ENCODE peak calls at places on chromosomes 11 and 22, in seven cellular contexts. One of them, this sample, is unnamed.

GRCh38 chr22:46767249-46767985 is 5.0 kb downstream of the TBC1D22A start:
- DNase-seq in brain microvascular endothelial cell: no peak
- DNase-seq in GM23338: no peak
- DNase-seq in fibroblast of pulmonary artery: no peak
- DNase-seq in A673: no peak
- DNase-seq in nephron progenitor cell: no peak
- DNase-seq in thoracic aorta: no peak
- DNase-seq in this sample: no peak

GRCh38 chr11:111782109-111782784 is 16.1 kb upstream of the PPP2R1B start:
- DNase-seq in fibroblast of pulmonary artery: no peak
- DNase-seq in brain microvascular endothelial cell: no peak
- DNase-seq in A673: no peak
- DNase-seq in thoracic aorta: no peak
- DNase-seq in GM23338: no peak
- DNase-seq in nephron progenitor cell: no peak
- DNase-seq in this sample: no peak

GRCh38 chr22:45009881-45010531 is at the start of gene PHF21B:
- DNase-seq in thoracic aorta: no peak
- DNase-seq in nephron progenitor cell: peak
- DNase-seq in fibroblast of pulmonary artery: peak
- DNase-seq in A673: peak
- DNase-seq in GM23338: peak
- DNase-seq in brain microvascular endothelial cell: no peak
- DNase-seq in this sample: no peak

GRCh38 chr11:60942970-60943565 is 8.9 kb downstream of the SLC15A3 start:
- DNase-seq in thoracic aorta: no peak
- DNase-seq in A673: peak
- DNase-seq in GM23338: no peak
- DNase-seq in nephron progenitor cell: no peak
- DNase-seq in brain microvascular endothelial cell: no peak
- DNase-seq in fibroblast of pulmonary artery: no peak
- DNase-seq in this sample: peak

GRCh38 chr22:46512683-46513082 is 24.7 kb downstream of the CELSR1 start:
- DNase-seq in fibroblast of pulmonary artery: no peak
- DNase-seq in A673: no peak
- DNase-seq in GM23338: no peak
- DNase-seq in brain microvascular endothelial cell: no peak
- DNase-seq in thoracic aorta: no peak
- DNase-seq in nephron progenitor cell: no peak
- DNase-seq in this sample: no peak

GRCh38 chr22:42282252-42282942 is 11.9 kb upstream of the TCF20 start:
- DNase-seq in GM23338: no peak
- DNase-seq in nephron progenitor cell: peak
- DNase-seq in fibroblast of pulmonary artery: no peak
- DNase-seq in brain microvascular endothelial cell: no peak
- DNase-seq in thoracic aorta: no peak
- DNase-seq in A673: no peak
- DNase-seq in this sample: no peak

GRCh38 chr11:63502252-63502820 is 3.5 kb upstream of the LGALS12 start:
- DNase-seq in brain microvascular endothelial cell: no peak
- DNase-seq in A673: no peak
- DNase-seq in nephron progenitor cell: no peak
- DNase-seq in thoracic aorta: no peak
- DNase-seq in fibroblast of pulmonary artery: no peak
- DNase-seq in GM23338: no peak
- DNase-seq in this sample: no peak

GRCh38 chr11:78149646-78150045 is 10.2 kb upstream of the ALG8 start:
- DNase-seq in fibroblast of pulmonary artery: peak
- DNase-seq in A673: peak
- DNase-seq in GM23338: no peak
- DNase-seq in brain microvascular endothelial cell: peak
- DNase-seq in nephron progenitor cell: no peak
- DNase-seq in thoracic aorta: no peak
- DNase-seq in this sample: peak

GRCh38 chr11:17601206-17602075 is 54.4 kb downstream of the OTOG start:
- DNase-seq in thoracic aorta: no peak
- DNase-seq in fibroblast of pulmonary artery: no peak
- DNase-seq in GM23338: peak
- DNase-seq in A673: no peak
- DNase-seq in nephron progenitor cell: peak
- DNase-seq in brain microvascular endothelial cell: no peak
- DNase-seq in this sample: no peak

GRCh38 chr11:19890308-19890707 is 177.7 kb downstream of the NAV2 start:
- DNase-seq in A673: peak
- DNase-seq in brain microvascular endothelial cell: peak
- DNase-seq in nephron progenitor cell: no peak
- DNase-seq in fibroblast of pulmonary artery: peak
- DNase-seq in GM23338: no peak
- DNase-seq in thoracic aorta: no peak
- DNase-seq in this sample: peak

GRCh38 chr11:78651923-78652602 is 77.4 kb upstream of the NARS2 start:
- DNase-seq in fibroblast of pulmonary artery: no peak
- DNase-seq in brain microvascular endothelial cell: no peak
- DNase-seq in A673: no peak
- DNase-seq in GM23338: no peak
- DNase-seq in thoracic aorta: no peak
- DNase-seq in nephron progenitor cell: no peak
- DNase-seq in this sample: no peak

GRCh38 chr22:27193636-27194035 is 536.2 kb downstream of the MIAT start:
- DNase-seq in A673: no peak
- DNase-seq in nephron progenitor cell: no peak
- DNase-seq in brain microvascular endothelial cell: no peak
- DNase-seq in thoracic aorta: no peak
- DNase-seq in GM23338: no peak
- DNase-seq in fibroblast of pulmonary artery: no peak
- DNase-seq in this sample: no peak

GRCh38 chr22:20566420-20567260 is 59.2 kb downstream of the MED15 start:
- DNase-seq in thoracic aorta: no peak
- DNase-seq in fibroblast of pulmonary artery: peak
- DNase-seq in brain microvascular endothelial cell: no peak
- DNase-seq in GM23338: no peak
- DNase-seq in nephron progenitor cell: no peak
- DNase-seq in A673: no peak
- DNase-seq in this sample: peak
- TF ChIP-seq CTCF in thoracic aorta: no peak
- TF ChIP-seq CTCF in fibroblast of pulmonary artery: no peak
- TF ChIP-seq CTCF in brain microvascular endothelial cell: no peak
- TF ChIP-seq CTCF in GM23338: no peak
- TF ChIP-seq CTCF in nephron progenitor cell: no peak
- TF ChIP-seq CTCF in A673: no peak
- TF ChIP-seq CTCF in this sample: no peak

GRCh38 chr11:128757886-128758612 is 64.2 kb downstream of the FLI1 start:
- DNase-seq in fibroblast of pulmonary artery: no peak
- DNase-seq in A673: no peak
- DNase-seq in thoracic aorta: no peak
- DNase-seq in GM23338: no peak
- DNase-seq in nephron progenitor cell: no peak
- DNase-seq in brain microvascular endothelial cell: no peak
- DNase-seq in this sample: no peak

GRCh38 chr11:128756469-128756868 is 62.6 kb downstream of the FLI1 start:
- DNase-seq in brain microvascular endothelial cell: no peak
- DNase-seq in nephron progenitor cell: no peak
- DNase-seq in fibroblast of pulmonary artery: no peak
- DNase-seq in thoracic aorta: no peak
- DNase-seq in A673: no peak
- DNase-seq in GM23338: no peak
- DNase-seq in this sample: no peak

GRCh38 chr11:128759168-128759567 is 65.3 kb downstream of the FLI1 start:
- DNase-seq in thoracic aorta: no peak
- DNase-seq in brain microvascular endothelial cell: no peak
- DNase-seq in GM23338: no peak
- DNase-seq in A673: no peak
- DNase-seq in nephron progenitor cell: no peak
- DNase-seq in fibroblast of pulmonary artery: no peak
- DNase-seq in this sample: no peak

GRCh38 chr11:128759597-128759996 is 65.7 kb downstream of the FLI1 start:
- DNase-seq in GM23338: no peak
- DNase-seq in A673: no peak
- DNase-seq in fibroblast of pulmonary artery: peak
- DNase-seq in thoracic aorta: no peak
- DNase-seq in nephron progenitor cell: no peak
- DNase-seq in brain microvascular endothelial cell: peak
- DNase-seq in this sample: no peak

DNA sequence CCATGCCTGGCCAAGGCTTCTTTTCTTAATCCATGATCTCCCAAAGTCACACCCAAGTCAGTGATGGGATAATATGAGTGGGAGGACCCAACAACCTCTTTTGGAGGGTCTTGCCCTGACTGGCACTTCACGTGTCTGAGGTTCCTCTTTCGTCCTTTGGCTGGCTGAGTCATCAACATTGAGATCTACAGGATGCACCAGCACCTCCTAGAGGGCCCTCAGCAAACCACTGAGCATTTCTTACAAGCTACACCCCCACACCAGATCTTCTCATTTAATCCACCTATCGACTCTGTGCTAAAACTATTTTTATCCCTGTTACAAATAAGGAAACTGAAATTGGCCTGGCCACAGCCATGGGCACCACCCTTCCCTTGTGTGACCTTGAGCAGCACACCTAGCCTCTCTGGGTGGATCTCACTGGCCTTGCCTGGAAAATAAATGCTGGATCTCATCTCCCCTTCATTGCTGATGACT is 63.4 kb downstream of the FLI1 start:
- DNase-seq in thoracic aorta: no peak
- DNase-seq in nephron progenitor cell: no peak
- DNase-seq in GM23338: peak
- DNase-seq in fibroblast of pulmonary artery: peak
- DNase-seq in A673: peak
- DNase-seq in brain microvascular endothelial cell: peak
- DNase-seq in this sample: peak
- TF ChIP-seq CTCF in thoracic aorta: no peak
- TF ChIP-seq CTCF in nephron progenitor cell: no peak
- TF ChIP-seq CTCF in GM23338: peak
- TF ChIP-seq CTCF in fibroblast of pulmonary artery: peak
- TF ChIP-seq CTCF in A673: peak
- TF ChIP-seq CTCF in brain microvascular endothelial cell: peak
- TF ChIP-seq CTCF in this sample: no peak

DNA sequence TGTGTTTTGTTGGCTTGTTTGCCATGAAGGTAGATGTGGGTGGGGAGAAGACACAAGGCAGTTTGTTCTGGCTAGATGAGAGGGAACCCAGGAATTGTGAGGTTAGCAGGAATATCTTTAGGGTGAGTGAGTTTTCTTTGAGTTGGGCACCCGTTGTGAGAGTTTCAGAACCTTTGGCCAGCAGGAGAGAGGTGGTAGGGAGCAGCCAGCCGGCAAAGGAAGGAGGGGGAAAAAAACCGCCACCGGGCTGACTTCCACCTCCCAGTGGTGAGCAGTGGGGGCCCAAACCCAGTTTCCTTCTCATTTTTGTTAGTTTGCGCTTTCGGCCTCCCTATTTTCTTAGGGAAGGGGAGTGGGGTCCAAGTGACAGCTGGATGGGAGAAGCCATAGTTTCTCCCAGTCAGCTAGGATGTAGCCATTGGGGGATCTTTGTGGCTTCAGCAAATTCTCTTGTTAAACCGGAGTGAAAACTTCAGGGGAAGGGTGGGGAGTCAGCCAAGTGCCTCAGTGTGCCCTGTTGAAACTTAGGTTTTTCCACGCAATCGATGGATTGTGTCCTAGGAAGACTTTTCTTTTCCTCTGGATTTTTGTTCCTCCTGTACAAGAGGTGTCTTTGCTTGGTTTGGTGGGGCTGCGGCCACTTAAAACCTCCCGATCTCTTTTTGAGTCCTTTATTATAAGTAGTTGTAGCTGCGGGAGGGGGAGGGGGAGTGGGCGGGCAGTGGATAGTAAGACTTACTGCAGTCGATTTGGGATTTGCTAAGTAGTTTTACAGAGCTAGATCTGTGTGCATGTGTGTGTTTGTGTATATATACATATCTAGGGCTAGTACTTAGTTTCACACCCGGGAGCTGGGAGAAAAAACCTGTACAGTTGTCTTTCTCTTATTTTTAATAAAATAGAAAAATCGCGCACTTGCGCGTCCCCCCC is 1.1 kb upstream of the GCAT start:
- DNase-seq in GM23338: peak
- DNase-seq in fibroblast of pulmonary artery: no peak
- DNase-seq in nephron progenitor cell: peak
- DNase-seq in brain microvascular endothelial cell: no peak
- DNase-seq in thoracic aorta: no peak
- DNase-seq in A673: no peak
- DNase-seq in this sample: no peak
- TF ChIP-seq CTCF in GM23338: no peak
- TF ChIP-seq CTCF in fibroblast of pulmonary artery: no peak
- TF ChIP-seq CTCF in nephron progenitor cell: no peak
- TF ChIP-seq CTCF in brain microvascular endothelial cell: peak
- TF ChIP-seq CTCF in thoracic aorta: no peak
- TF ChIP-seq CTCF in A673: no peak
- TF ChIP-seq CTCF in this sample: no peak

DNA sequence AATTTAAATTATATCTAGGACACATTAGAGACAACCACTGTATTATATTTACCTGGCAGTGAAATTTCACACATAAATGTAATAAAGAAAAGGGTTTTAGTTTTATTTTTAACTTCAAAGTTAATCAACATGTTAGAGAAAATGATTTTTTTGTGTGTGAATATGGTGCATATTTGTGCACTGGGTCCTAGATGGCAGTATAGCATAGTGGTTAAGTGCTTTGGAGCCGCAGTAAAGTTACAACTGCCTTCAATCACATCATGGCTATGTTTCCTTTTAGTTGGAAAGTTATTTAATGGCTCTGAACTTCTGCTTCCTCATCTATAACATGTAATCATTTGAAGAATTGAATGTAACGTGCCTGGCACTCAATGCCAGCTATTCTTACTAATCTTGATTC is 108.9 kb upstream of the DDI1 start:
- DNase-seq in GM23338: peak
- DNase-seq in brain microvascular endothelial cell: no peak
- DNase-seq in fibroblast of pulmonary artery: peak
- DNase-seq in nephron progenitor cell: no peak
- DNase-seq in thoracic aorta: no peak
- DNase-seq in A673: peak
- DNase-seq in this sample: peak
- TF ChIP-seq CTCF in GM23338: peak
- TF ChIP-seq CTCF in brain microvascular endothelial cell: peak
- TF ChIP-seq CTCF in fibroblast of pulmonary artery: peak
- TF ChIP-seq CTCF in nephron progenitor cell: no peak
- TF ChIP-seq CTCF in thoracic aorta: no peak
- TF ChIP-seq CTCF in A673: peak
- TF ChIP-seq CTCF in this sample: peak